ENCODE peak calls at places on chromosome 22, in seven cellular contexts. L is Calu3; C is GM13976; Q is astrocyte of the spinal cord; K is stimulated activated naive CD4-positive, alpha-beta T cell treated with Interleukin-2 at 50 U/mL for 16 hours; S is amniotic stem cell; D is NB4. E is an unnamed sample.

GRCh38 chr22:17706451-17706900 is 67.8 kb downstream of the BID start:
- DNase-seq in Q (peak), L (peak), K (peak), C (peak), S (peak), D (peak), E (no peak)

GRCh38 chr22:19232620-19233019 is 54.1 kb upstream of the SLC25A1 start:
- DNase-seq in D (no peak), L (no peak), S (no peak), K (no peak), C (no peak), Q (no peak), E (peak)

GRCh38 chr22:42613869-42614268 is 814 bp downstream of the POLDIP3 start:
- DNase-seq in S (no peak), D (peak), K (peak), C (no peak), L (no peak), Q (no peak), E (no peak)

GRCh38 chr22:42174062-42174461 is 43.5 kb upstream of the CYP2D6 start:
- DNase-seq in L (no peak), Q (peak), D (peak), S (no peak), K (no peak), C (no peak), E (no peak)

GRCh38 chr22:44395116-44396005 is 82.6 kb upstream of the SHISAL1 start:
- DNase-seq in L (no peak), C (no peak), K (no peak), S (no peak), D (no peak), Q (no peak), E (no peak)

GRCh38 chr22:22556995-22557925 is 1.8 kb downstream of the PRAME start:
- DNase-seq in C (no peak), L (no peak), K (no peak), Q (no peak), D (no peak), S (no peak), E (peak)

GRCh38 chr22:23652286-23652685 is 20.2 kb upstream of the DRICH1 start:
- DNase-seq in L (no peak), K (no peak), S (no peak), Q (no peak), D (no peak), C (no peak), E (no peak)

GRCh38 chr22:26835929-26836528 is 178.6 kb downstream of the MIAT start:
- DNase-seq in C (peak), Q (peak), D (peak), L (peak), S (no peak), K (peak), E (no peak)

GRCh38 chr22:45680932-45681700 is 9.5 kb downstream of the ATXN10 start:
- DNase-seq in Q (peak), C (no peak), D (no peak), S (no peak), L (no peak), K (no peak), E (no peak)

GRCh38 chr22:19043111-19044085 is 78.8 kb downstream of the DGCR2 start:
- DNase-seq in C (no peak), D (no peak), Q (no peak), S (no peak), L (no peak), K (no peak), E (no peak)

GRCh38 chr22:16563555-16564520 is 28.8 kb downstream of the CCT8L2 start:
- DNase-seq in D (no peak), Q (no peak), C (no peak), L (no peak), K (no peak), S (no peak), E (no peak)

GRCh38 chr22:50578776-50579310 is 616 bp upstream of the CPT1B start:
- DNase-seq in L (no peak), S (no peak), D (no peak), C (no peak), K (no peak), Q (no peak), E (no peak)

GRCh38 chr22:30444632-30445437 is 19.3 kb downstream of the MTFP1 start:
- DNase-seq in L (peak), C (peak), S (no peak), K (peak), Q (peak), D (peak), E (no peak)

GRCh38 chr22:40510965-40511364 is 125.6 kb downstream of the MRTFA start:
- DNase-seq in Q (peak), C (no peak), D (no peak), K (no peak), S (no peak), L (no peak), E (no peak)

GRCh38 chr22:26409705-26410376 is 19.2 kb upstream of the ASPHD2 start:
- DNase-seq in L (no peak), Q (no peak), D (no peak), K (no peak), C (no peak), S (no peak), E (no peak)

GRCh38 chr22:31646186-31647019 is 15.6 kb downstream of the PISD start:
- DNase-seq in Q (peak), C (peak), K (peak), L (peak), S (no peak), D (no peak), E (no peak)

GRCh38 chr22:49929553-49929979 is 11.1 kb downstream of the CRELD2 start:
- DNase-seq in S (no peak), K (peak), C (peak), D (peak), Q (no peak), L (peak), E (peak)

GRCh38 chr22:44363980-44364749 is 51.4 kb upstream of the SHISAL1 start:
- DNase-seq in K (no peak), D (no peak), C (no peak), Q (no peak), L (no peak), S (no peak), E (no peak)

GRCh38 chr22:37157516-37158289 is 8.0 kb upstream of the IL2RB start:
- DNase-seq in C (no peak), Q (no peak), L (no peak), D (no peak), S (no peak), K (no peak), E (no peak)

GRCh38 chr22:31281733-31282132 is 10.6 kb downstream of the PIK3IP1 start:
- DNase-seq in K (no peak), S (no peak), C (no peak), Q (no peak), L (no peak), D (no peak), E (no peak)

GRCh38 chr22:22848364-22848866 is 39.2 kb upstream of the IGLL5 start:
- DNase-seq in L (peak), K (peak), D (peak), C (peak), Q (peak), S (no peak), E (peak)

GRCh38 chr22:49660794-49661781 is 166.6 kb downstream of the BRD1 start:
- DNase-seq in L (no peak), D (no peak), K (no peak), C (no peak), Q (no peak), S (no peak), E (peak)

GRCh38 chr22:45006101-45006872 is 3.5 kb downstream of the PHF21B start:
- DNase-seq in Q (no peak), D (no peak), L (no peak), S (no peak), K (no peak), C (no peak), E (no peak)